ENCODE peak calls at places on chromosomes 6 and 20, in five cellular contexts. K is upper lobe of right lung; B is MM.1S; S is GM23248; G is CD8-positive, alpha-beta T cell. X is an unnamed sample. For H3K4me1, the result is how much of the 10 kb centered on the place peaks cover.

GRCh38 chr20:63567382-63568169 is 6.5 kb downstream of the HELZ2 start:
- DNase-seq in S (no peak), K (peak), B (peak), G (peak), X (peak)

GRCh38 chr6:42784739-42785498 is 3.1 kb downstream of the BICRAL start:
- DNase-seq in S (peak), G (no peak), K (no peak), B (no peak), X (no peak)

GRCh38 chr6:78909391-78909790 is 42.0 kb downstream of the IRAK1BP1 start:
- DNase-seq in K (no peak), G (no peak), B (peak), S (peak), X (no peak)

GRCh38 chr20:38566199-38566598 is 14.8 kb upstream of the ADIG start:
- DNase-seq in K (no peak), B (no peak), G (no peak), S (no peak), X (no peak)

GRCh38 chr20:17612287-17612974 is 42.6 kb downstream of the DSTN start:
- DNase-seq in K (peak), G (peak), B (no peak), S (peak), X (no peak)

GRCh38 chr6:39302011-39302410 is 12.2 kb downstream of the KCNK17 start:
- DNase-seq in G (no peak), K (no peak), S (no peak), B (no peak), X (no peak)

GRCh38 chr6:39984051-39984450 is 49.8 kb upstream of the MOCS1 start:
- DNase-seq in G (no peak), S (no peak), B (no peak), K (no peak), X (no peak)

GRCh38 chr6:68876792-68877493 is 241.9 kb downstream of the ADGRB3 start:
- DNase-seq in G (no peak), S (peak), K (no peak), B (peak), X (no peak)

GRCh38 chr20:13995841-13996240 is 525 bp downstream of the MACROD2 start:
- DNase-seq in S (peak), K (peak), B (no peak), G (no peak), X (no peak)

GRCh38 chr6:86782328-86782727 is 155.0 kb upstream of the HTR1E start:
- DNase-seq in S (no peak), G (no peak), B (no peak), K (no peak), X (no peak)
- H3K27ac ChIP-seq in S (no peak), G (no peak), B (no peak), K (no peak), X (no peak)

GRCh38 chr6:3888153-3888957 is 39.2 kb downstream of the FAM50B start:
- DNase-seq in B (no peak), G (no peak), K (no peak), S (peak), X (no peak)
- H3K4me3 ChIP-seq in B (no peak), G (no peak), K (no peak), S (no peak), X (no peak)

DNA sequence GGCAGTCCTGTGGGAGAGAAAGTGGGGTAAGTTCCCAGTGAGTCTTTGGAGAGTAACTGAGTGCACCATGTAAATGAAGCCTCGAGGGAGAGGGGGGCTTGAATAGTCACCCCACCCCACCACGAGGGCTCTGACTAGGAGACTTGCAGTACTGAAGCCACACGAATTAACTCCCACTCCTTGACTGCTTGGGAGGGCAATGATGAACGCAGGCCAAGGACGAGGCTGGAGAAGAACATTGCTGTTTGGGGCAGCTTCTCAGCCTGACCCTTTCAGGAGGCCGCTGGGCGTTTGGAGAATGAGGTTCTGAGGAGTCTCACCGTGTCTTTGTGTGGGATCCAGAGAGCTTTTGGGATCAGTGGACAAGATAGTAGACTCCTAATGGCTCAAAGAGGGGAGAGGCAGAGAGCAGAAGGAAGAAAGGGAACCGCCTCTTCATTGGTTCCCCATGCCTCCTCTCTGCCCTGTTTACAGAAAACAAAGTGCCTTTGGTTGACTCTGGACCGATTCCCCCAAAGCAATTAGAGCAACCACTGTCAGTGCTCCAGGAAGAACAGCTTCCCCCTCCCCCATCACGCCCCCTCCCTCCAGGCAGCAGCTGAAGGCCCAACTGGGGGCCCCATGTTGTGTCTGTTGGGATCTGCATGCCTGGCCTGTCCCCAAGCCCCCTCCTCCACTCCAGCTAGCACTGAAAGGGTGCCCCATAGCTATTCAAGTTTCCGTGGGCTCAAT is 41.7 kb upstream of the CDKN1A start:
- DNase-seq in K (no peak), B (no peak), G (no peak), S (no peak), X (no peak)
- H3K4me1 ChIP-seq in K (under half), B (under half), G (under half), S (under half), X (under half)

DNA sequence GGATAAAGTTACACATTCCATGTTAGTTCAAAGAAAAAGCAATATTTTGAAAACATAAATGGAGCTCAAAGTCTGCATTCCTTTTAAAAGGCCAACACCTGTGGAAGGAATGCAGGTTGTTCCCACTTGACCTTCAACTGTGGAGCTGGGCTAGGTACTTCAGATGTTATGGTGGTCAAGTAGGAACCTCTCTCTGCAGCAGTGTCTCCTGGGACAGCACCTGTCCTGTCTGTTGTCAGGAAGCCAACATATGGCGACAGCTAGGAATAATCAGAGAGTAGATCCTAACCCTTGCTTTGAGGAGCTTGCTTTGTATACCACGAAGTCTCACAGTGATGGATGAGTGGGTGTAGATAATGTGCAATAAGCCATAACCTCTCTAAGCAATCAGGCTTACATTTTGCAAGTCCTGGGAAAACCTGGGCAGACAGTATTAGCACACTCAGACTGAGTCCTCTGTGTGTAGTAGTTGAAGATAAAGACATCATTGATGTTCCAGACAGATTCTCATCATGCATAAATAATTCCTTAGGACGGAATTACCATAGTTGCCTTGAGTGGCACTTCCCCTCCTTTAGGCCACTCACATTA is 347.5 kb downstream of the PRL start:
- DNase-seq in B (no peak), S (no peak), G (no peak), K (no peak), X (no peak)
- H3K27ac ChIP-seq in B (no peak), S (no peak), G (no peak), K (peak), X (peak)

GRCh38 chr6:116876635-116877611 is at the start of gene RFX6:
- DNase-seq in B (no peak), G (no peak), S (no peak), K (peak), X (no peak)
- H3K4me3 ChIP-seq in B (peak), G (no peak), S (no peak), K (peak), X (no peak)

DNA sequence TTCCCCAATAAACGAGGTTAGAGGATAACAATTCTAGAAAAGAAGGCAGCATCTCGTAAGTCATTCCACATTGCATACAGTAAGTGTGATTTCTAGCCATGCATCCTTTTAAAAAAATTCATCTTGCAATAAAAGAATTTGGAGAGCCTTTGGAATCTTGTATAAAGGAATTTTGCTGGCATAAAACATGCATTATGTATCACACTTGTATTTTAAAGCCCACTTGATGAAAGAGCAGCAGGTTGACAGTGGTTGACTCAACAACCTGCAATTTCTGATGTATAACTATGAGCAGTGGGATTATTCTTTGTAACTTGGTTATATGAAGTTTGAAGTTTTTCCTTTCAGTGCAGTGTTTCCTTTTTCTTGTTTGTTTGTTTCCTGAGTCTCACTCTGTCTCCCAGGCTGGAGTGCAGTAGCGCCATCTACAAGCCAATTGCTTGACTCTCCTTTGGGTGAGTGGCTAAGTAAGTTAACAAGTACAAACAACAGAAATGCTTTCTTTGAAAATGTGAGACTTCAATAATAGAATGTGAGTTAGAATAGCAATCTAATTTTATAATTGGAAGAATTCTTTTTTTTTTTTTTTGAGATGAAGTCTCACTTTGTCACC is 39.9 kb downstream of the JARID2 start:
- DNase-seq in B (no peak), K (no peak), G (no peak), S (peak), X (no peak)
- H3K4me1 ChIP-seq in B (under half), K (under half), G (under half), S (half or more), X (under half)

X was measured in DND-41.